ENCODE peak calls at places on chromosomes 6 and 20, in eight cellular contexts. L, H, D, P, X, A, Q and Y are unnamed samples.

GRCh38 chr20:18048191-18048590 is 9.5 kb downstream of the OVOL2 start:
- DNase-seq in X (no peak), P (no peak), A (no peak), D (no peak), H (no peak), L (no peak), Q (no peak), Y (no peak)

GRCh38 chr6:166307981-166308768 is at the start of gene PRR18:
- DNase-seq in H (no peak), D (no peak), X (no peak), Q (no peak), A (no peak), L (no peak), P (no peak), Y (peak)

GRCh38 chr6:134416501-134417154 is 98.7 kb upstream of the SGK1 start:
- DNase-seq in X (no peak), D (no peak), P (no peak), H (peak), Q (no peak), L (no peak), A (peak), Y (no peak)

GRCh38 chr6:35031611-35032529 is 109.3 kb downstream of the TCP11 start:
- DNase-seq in H (no peak), D (no peak), L (no peak), A (no peak), P (no peak), Q (peak), X (no peak), Y (no peak)

GRCh38 chr6:90086517-90086916 is 192.2 kb downstream of the GJA10 start:
- DNase-seq in Q (no peak), A (no peak), H (peak), P (no peak), X (peak), L (no peak), D (no peak), Y (no peak)

GRCh38 chr6:149934249-149935156 is 7.3 kb upstream of the ULBP2 start:
- DNase-seq in L (no peak), P (peak), A (peak), Q (peak), X (peak), D (no peak), H (peak), Y (no peak)

GRCh38 chr6:18425218-18425617 is 38.1 kb downstream of the RNF144B start:
- DNase-seq in L (no peak), H (no peak), P (no peak), X (no peak), A (no peak), D (no peak), Q (no peak), Y (no peak)

GRCh38 chr20:37108676-37109075 is 12.9 kb upstream of the RBL1 start:
- DNase-seq in H (no peak), X (peak), Q (peak), L (no peak), D (no peak), A (no peak), P (no peak), Y (no peak)

GRCh38 chr6:112058243-112058642 is 4.3 kb downstream of the CCN6 start:
- DNase-seq in A (no peak), D (no peak), H (no peak), P (no peak), L (no peak), Q (no peak), X (no peak), Y (no peak)

GRCh38 chr6:7691675-7692452 is 34.0 kb upstream of the BMP6 start:
- DNase-seq in A (peak), H (peak), P (no peak), Q (no peak), L (no peak), D (peak), X (peak), Y (no peak)

GRCh38 chr6:7784248-7784647 is 58.3 kb downstream of the BMP6 start:
- DNase-seq in D (no peak), X (no peak), Q (no peak), A (no peak), L (no peak), H (no peak), P (no peak), Y (no peak)

GRCh38 chr6:73088138-73088813 is 137.0 kb downstream of the KHDC1L start:
- DNase-seq in Q (no peak), A (no peak), H (peak), L (no peak), X (no peak), D (no peak), P (no peak), Y (no peak)

GRCh38 chr6:137832110-137832509 is 34.9 kb upstream of the TNFAIP3 start:
- DNase-seq in Q (no peak), D (no peak), H (peak), P (no peak), X (peak), L (no peak), A (peak), Y (no peak)

GRCh38 chr6:159203304-159204005 is 34.3 kb downstream of the FNDC1 start:
- DNase-seq in H (peak), X (peak), L (no peak), A (peak), D (no peak), Q (no peak), P (no peak), Y (no peak)

GRCh38 chr6:34513628-34514027 is 42.5 kb downstream of the SPDEF start:
- DNase-seq in D (no peak), H (no peak), X (no peak), P (peak), Q (no peak), L (no peak), A (no peak), Y (no peak)

GRCh38 chr20:25077610-25078169 is 4.3 kb downstream of the VSX1 start:
- DNase-seq in D (peak), L (peak), A (peak), X (no peak), P (peak), Q (peak), H (peak), Y (no peak)

GRCh38 chr20:34083137-34083536 is 28.9 kb downstream of the EIF2S2 start:
- DNase-seq in Q (peak), A (peak), L (peak), D (peak), P (peak), X (peak), H (peak), Y (no peak)

GRCh38 chr20:1912056-1912455 is 16.8 kb downstream of the SIRPA start:
- DNase-seq in P (no peak), H (peak), D (peak), A (peak), Q (no peak), L (no peak), X (peak), Y (no peak)
- TF ChIP-seq CTCF in P (no peak), H (no peak), D (no peak), A (no peak), Q (no peak), L (no peak), X (no peak), Y (no peak)

GRCh38 chr6:117404548-117404947 is 21.2 kb downstream of the ROS1 start:
- DNase-seq in Q (no peak), D (no peak), P (no peak), H (peak), L (no peak), A (no peak), X (peak), Y (no peak)
- TF ChIP-seq CTCF in Q (no peak), D (no peak), P (no peak), H (peak), L (no peak), A (no peak), X (peak), Y (no peak)

DNA sequence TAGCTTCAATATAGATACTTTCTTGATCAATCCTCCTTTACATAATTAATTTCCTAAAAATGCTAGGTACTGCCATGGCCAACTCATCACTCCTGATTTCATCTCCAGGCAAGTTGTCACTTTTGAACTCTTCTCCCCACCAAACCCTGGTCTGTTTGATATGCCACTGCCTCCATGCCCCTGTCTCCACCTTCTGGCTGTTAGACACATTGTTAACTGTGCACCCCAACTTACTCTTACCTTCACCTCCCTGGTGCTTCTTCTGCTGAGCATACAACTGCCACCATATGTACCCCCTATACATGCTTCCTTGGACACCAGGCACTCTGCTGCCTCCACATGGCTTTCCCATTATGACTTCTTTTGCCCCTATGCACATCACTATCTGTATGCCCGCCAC is 21.8 kb upstream of the AIG1 start:
- DNase-seq in P (no peak), X (no peak), D (no peak), A (no peak), Q (no peak), H (no peak), L (no peak), Y (no peak)
- TF ChIP-seq CTCF in P (no peak), X (no peak), D (no peak), A (no peak), Q (no peak), H (peak), L (no peak), Y (no peak)

DNA sequence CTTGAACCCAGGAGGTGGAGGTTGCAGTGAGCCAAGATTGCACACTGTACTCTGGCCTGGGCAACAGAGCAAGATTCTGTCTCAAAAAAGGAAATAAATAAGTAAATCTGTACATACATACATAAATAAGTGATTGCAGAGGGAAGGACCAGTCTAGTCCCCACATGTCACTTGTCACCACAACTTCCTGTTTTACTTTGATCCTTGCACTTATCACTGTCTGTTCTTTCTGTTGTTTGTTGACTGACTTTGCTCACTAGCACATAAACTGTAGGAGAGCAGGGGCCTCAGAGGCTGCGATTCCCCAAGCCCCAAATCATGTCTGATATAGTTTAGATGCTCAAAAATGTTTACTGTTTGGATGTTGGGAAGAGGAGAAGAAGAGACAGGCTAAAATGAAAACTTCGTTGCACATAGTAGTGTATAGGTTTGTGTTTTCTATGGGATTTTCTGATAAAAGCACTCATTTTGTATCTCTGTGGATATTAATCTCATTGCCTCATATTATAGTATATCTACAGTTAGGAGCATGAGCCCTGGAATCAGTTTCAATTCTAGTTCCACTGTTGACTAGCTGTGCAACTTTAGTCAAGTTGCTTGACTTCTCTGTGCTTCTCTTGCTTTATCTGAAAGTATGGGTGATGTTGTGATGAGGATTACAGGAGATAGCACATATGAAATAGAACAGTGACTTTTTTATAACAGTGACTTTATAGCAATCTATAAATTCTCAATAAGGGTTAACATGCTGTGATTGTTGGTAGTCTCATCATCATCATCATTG is 165.0 kb downstream of the TBC1D7 start:
- DNase-seq in A (no peak), Q (no peak), H (no peak), P (no peak), D (no peak), L (no peak), X (no peak), Y (no peak)
- TF ChIP-seq CTCF in A (no peak), Q (no peak), H (no peak), P (no peak), D (no peak), L (no peak), X (no peak), Y (no peak)

DNA sequence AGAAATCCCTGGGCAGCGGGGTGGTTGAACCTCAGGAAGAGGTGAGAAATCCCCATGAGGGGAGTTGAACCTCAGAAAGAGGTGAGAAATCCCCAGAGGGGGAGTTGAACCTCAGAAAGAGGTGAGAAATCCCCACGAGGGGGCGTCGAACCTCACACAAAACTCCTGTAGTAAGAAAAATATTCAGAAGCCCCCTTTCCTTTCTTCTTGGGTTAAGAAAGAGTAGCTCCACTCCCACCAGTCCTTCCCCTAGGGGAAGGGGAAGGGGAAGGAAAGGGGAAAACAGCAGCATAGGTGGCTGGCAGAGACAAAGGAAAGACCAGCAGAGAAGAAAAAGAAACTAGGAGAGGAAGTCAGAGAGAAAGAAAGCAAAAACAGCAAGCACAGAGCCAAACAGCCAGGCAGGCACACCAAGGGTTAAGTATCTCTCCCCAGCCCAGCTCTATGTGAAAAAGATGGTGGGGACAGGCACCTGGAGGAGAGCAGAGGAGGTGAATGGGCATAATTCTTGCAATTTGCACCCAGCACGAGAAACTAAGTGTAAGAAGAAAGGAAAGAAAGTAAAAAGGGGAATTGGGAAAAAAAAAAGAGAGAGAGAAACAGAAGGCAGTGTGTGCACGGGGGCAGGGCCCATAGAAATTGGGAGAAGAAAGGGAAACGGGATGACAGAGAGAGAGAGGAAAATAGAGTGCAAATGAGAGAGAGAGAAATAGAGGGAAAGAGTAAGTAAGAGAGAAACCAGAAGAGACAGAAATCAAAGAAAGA is 88.2 kb downstream of the PLG start:
- DNase-seq in L (no peak), Q (no peak), D (no peak), P (no peak), X (no peak), H (no peak), A (no peak), Y (no peak)
- TF ChIP-seq CTCF in L (no peak), Q (no peak), D (no peak), P (no peak), X (no peak), H (no peak), A (no peak), Y (no peak)

GRCh38 chr6:96520039-96520850 is 1.4 kb upstream of the UFL1 start:
- DNase-seq in Q (no peak), P (no peak), D (no peak), A (peak), H (peak), X (peak), L (no peak), Y (no peak)

GRCh38 chr6:96521625-96522468 is at the start of gene UFL1:
- DNase-seq in Q (peak), L (peak), A (peak), X (peak), P (peak), H (peak), D (peak), Y (peak)

GRCh38 chr6:96521267-96521624 is 360 bp upstream of the UFL1 start:
- DNase-seq in P (no peak), X (no peak), L (no peak), H (no peak), Q (no peak), D (no peak), A (no peak), Y (no peak)

GRCh38 chr6:96522469-96523009 is 933 bp downstream of the UFL1 start:
- DNase-seq in A (peak), P (no peak), H (peak), Q (no peak), X (no peak), D (no peak), L (no peak), Y (no peak)

DNA sequence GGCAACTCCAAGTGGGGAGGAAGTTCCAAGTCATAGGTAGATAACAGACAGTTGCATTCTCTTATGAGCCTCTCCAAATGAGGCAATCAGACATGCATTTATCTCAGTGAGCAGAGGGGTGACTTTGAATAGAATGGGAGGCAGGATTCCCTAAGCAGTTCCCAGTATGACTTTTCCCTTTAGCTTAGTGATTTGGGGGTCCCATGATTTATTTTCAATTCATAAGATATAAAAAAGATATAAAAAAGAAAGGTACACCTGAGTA is 823 bp upstream of the UFL1 start:
- DNase-seq in H (peak), X (peak), D (no peak), P (no peak), Q (no peak), A (no peak), L (no peak), Y (no peak)
- TF ChIP-seq CTCF in H (no peak), X (no peak), D (no peak), P (no peak), Q (no peak), A (no peak), L (no peak), Y (no peak)

GRCh38 chr6:147201885-147202515 is 2.2 kb upstream of the STXBP5 start:
- DNase-seq in L (no peak), X (peak), A (peak), D (peak), Q (no peak), P (no peak), H (peak), Y (no peak)
- TF ChIP-seq CTCF in L (no peak), X (no peak), A (no peak), D (no peak), Q (no peak), P (no peak), H (no peak), Y (no peak)

DNA sequence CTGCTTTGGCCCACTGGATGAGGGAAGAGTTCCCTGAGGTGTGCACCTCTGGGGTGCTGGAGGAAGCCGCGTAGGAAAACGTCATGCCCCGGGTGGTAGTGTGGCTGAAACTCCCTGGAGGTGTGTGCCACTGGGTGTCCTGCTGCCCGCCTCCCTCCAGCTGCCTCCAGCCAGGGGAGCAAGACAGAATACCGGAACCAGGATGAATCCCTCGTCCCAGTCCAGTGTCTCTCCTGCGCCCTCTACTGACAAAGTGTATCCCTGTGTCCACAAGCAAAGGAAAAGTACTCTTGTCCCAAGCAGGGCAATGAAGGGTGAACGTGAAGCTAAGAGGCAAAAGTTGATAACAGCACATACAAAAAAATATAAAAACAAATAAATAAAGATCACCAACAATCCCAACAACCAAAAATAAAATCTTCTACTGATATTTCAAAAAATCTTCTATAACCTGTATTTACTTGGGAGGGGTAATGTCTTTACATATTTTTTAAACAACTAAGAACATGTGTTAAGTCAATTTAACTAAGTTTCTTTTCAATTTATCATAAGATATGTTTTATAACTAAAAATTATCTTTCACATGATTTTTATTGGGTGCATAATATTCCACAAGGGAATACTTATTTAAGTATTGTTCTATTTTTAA is 437.6 kb downstream of the MAFB start:
- DNase-seq in X (peak), A (peak), Q (no peak), D (no peak), P (no peak), L (no peak), H (no peak), Y (no peak)
- TF ChIP-seq CTCF in X (peak), A (peak), Q (no peak), D (no peak), P (no peak), L (no peak), H (peak), Y (no peak)

GRCh38 chr20:8231038-8231437 is 99.0 kb downstream of the PLCB1 start:
- DNase-seq in X (no peak), D (no peak), Q (no peak), L (no peak), A (no peak), P (no peak), H (no peak), Y (no peak)
- TF ChIP-seq CTCF in X (no peak), D (no peak), Q (no peak), L (no peak), A (no peak), P (no peak), H (no peak), Y (no peak)